ENCODE peak calls at places on chromosomes 1 and 21, in ten cellular contexts. One of them, this sample, is unnamed.
A peak's percentile ranks its signal among the peaks of the same experiment; 100 is the strongest.

GRCh38 chr1:108057536-108057935 is 92.6 kb upstream of the VAV3 start:
- DNase-seq in GM12891: no peak
- DNase-seq in adrenal gland: peak; percentile 80
- DNase-seq in ovary: no peak
- DNase-seq in uterus: no peak
- DNase-seq in body of pancreas: peak; percentile 64
- DNase-seq in IMR-90: no peak
- DNase-seq in heart left ventricle: no peak
- DNase-seq in esophagus squamous epithelium: no peak
- DNase-seq in right lobe of liver: peak; percentile 39
- DNase-seq in this sample: no peak

GRCh38 chr1:248850536-248851251 is 8.2 kb downstream of the ZNF692 start:
- DNase-seq in adrenal gland: peak; percentile 49
- DNase-seq in right lobe of liver: no peak
- DNase-seq in IMR-90: no peak
- DNase-seq in body of pancreas: no peak
- DNase-seq in GM12891: no peak
- DNase-seq in heart left ventricle: no peak
- DNase-seq in ovary: no peak
- DNase-seq in esophagus squamous epithelium: no peak
- DNase-seq in uterus: no peak
- DNase-seq in this sample: no peak

GRCh38 chr1:193569096-193569495 is 382.7 kb upstream of the B3GALT2 start:
- DNase-seq in heart left ventricle: no peak
- DNase-seq in uterus: no peak
- DNase-seq in esophagus squamous epithelium: no peak
- DNase-seq in ovary: no peak
- DNase-seq in right lobe of liver: no peak
- DNase-seq in IMR-90: no peak
- DNase-seq in adrenal gland: no peak
- DNase-seq in GM12891: no peak
- DNase-seq in body of pancreas: no peak
- DNase-seq in this sample: no peak

GRCh38 chr1:41795205-41795762 is 123.4 kb downstream of the HIVEP3 start:
- DNase-seq in body of pancreas: no peak
- DNase-seq in uterus: no peak
- DNase-seq in heart left ventricle: no peak
- DNase-seq in esophagus squamous epithelium: no peak
- DNase-seq in ovary: no peak
- DNase-seq in adrenal gland: no peak
- DNase-seq in right lobe of liver: no peak
- DNase-seq in IMR-90: peak; percentile 73
- DNase-seq in GM12891: no peak
- DNase-seq in this sample: no peak

GRCh38 chr1:186066411-186066810 is 308.6 kb downstream of the TPR start:
- DNase-seq in esophagus squamous epithelium: no peak
- DNase-seq in uterus: no peak
- DNase-seq in heart left ventricle: no peak
- DNase-seq in body of pancreas: no peak
- DNase-seq in right lobe of liver: no peak
- DNase-seq in GM12891: no peak
- DNase-seq in ovary: no peak
- DNase-seq in adrenal gland: no peak
- DNase-seq in IMR-90: no peak
- DNase-seq in this sample: no peak

GRCh38 chr1:235500971-235501540 is 3.2 kb downstream of the B3GALNT2 start:
- DNase-seq in body of pancreas: no peak
- DNase-seq in ovary: no peak
- DNase-seq in GM12891: no peak
- DNase-seq in adrenal gland: no peak
- DNase-seq in uterus: no peak
- DNase-seq in heart left ventricle: no peak
- DNase-seq in IMR-90: peak; percentile 71
- DNase-seq in esophagus squamous epithelium: no peak
- DNase-seq in right lobe of liver: no peak
- DNase-seq in this sample: no peak

GRCh38 chr1:10835423-10836421 is 39.3 kb upstream of the CASZ1 start:
- DNase-seq in esophagus squamous epithelium: no peak
- DNase-seq in adrenal gland: peak; percentile 55
- DNase-seq in GM12891: no peak
- DNase-seq in heart left ventricle: no peak
- DNase-seq in uterus: peak; percentile 59
- DNase-seq in ovary: peak; percentile 47
- DNase-seq in right lobe of liver: no peak
- DNase-seq in IMR-90: peak; percentile 36
- DNase-seq in body of pancreas: peak; percentile 73
- DNase-seq in this sample: no peak

GRCh38 chr1:218349365-218350021 is 4.4 kb downstream of the TGFB2 start:
- DNase-seq in uterus: no peak
- DNase-seq in adrenal gland: no peak
- DNase-seq in esophagus squamous epithelium: no peak
- DNase-seq in IMR-90: no peak
- DNase-seq in GM12891: no peak
- DNase-seq in right lobe of liver: no peak
- DNase-seq in ovary: no peak
- DNase-seq in body of pancreas: no peak
- DNase-seq in heart left ventricle: no peak
- DNase-seq in this sample: no peak

GRCh38 chr1:161792740-161793139 is 26.6 kb downstream of the ATF6 start:
- DNase-seq in esophagus squamous epithelium: no peak
- DNase-seq in uterus: no peak
- DNase-seq in GM12891: no peak
- DNase-seq in ovary: no peak
- DNase-seq in heart left ventricle: no peak
- DNase-seq in right lobe of liver: no peak
- DNase-seq in body of pancreas: no peak
- DNase-seq in IMR-90: peak; percentile 93
- DNase-seq in adrenal gland: no peak
- DNase-seq in this sample: no peak

GRCh38 chr1:25458550-25459298 is 28.0 kb downstream of the MACO1 start:
- DNase-seq in IMR-90: peak; percentile 48
- DNase-seq in uterus: no peak
- DNase-seq in adrenal gland: no peak
- DNase-seq in esophagus squamous epithelium: no peak
- DNase-seq in heart left ventricle: no peak
- DNase-seq in GM12891: no peak
- DNase-seq in right lobe of liver: no peak
- DNase-seq in ovary: no peak
- DNase-seq in body of pancreas: no peak
- DNase-seq in this sample: no peak

GRCh38 chr1:11147371-11147770 is 41.8 kb upstream of the ANGPTL7 start:
- DNase-seq in body of pancreas: no peak
- DNase-seq in heart left ventricle: no peak
- DNase-seq in uterus: no peak
- DNase-seq in ovary: no peak
- DNase-seq in IMR-90: peak; percentile 34
- DNase-seq in GM12891: no peak
- DNase-seq in right lobe of liver: no peak
- DNase-seq in esophagus squamous epithelium: no peak
- DNase-seq in adrenal gland: no peak
- DNase-seq in this sample: no peak

GRCh38 chr1:11828511-11828910 is 19.1 kb downstream of the NPPA start:
- DNase-seq in esophagus squamous epithelium: no peak
- DNase-seq in uterus: no peak
- DNase-seq in IMR-90: no peak
- DNase-seq in right lobe of liver: no peak
- DNase-seq in adrenal gland: no peak
- DNase-seq in ovary: no peak
- DNase-seq in body of pancreas: no peak
- DNase-seq in GM12891: no peak
- DNase-seq in heart left ventricle: no peak
- DNase-seq in this sample: no peak

GRCh38 chr1:93681549-93682412 is at the start of gene BCAR3:
- DNase-seq in heart left ventricle: peak; percentile 88
- DNase-seq in adrenal gland: peak; percentile 87
- DNase-seq in IMR-90: peak; percentile 73
- DNase-seq in uterus: peak; percentile 57
- DNase-seq in body of pancreas: peak; percentile 64
- DNase-seq in right lobe of liver: peak; percentile 79
- DNase-seq in GM12891: peak; percentile 53
- DNase-seq in ovary: peak; percentile 76
- DNase-seq in esophagus squamous epithelium: no peak
- DNase-seq in this sample: peak; percentile 61

GRCh38 chr1:165144757-165145397 is 211.6 kb downstream of the LMX1A start:
- DNase-seq in adrenal gland: peak; percentile 74
- DNase-seq in esophagus squamous epithelium: no peak
- DNase-seq in right lobe of liver: peak; percentile 28
- DNase-seq in heart left ventricle: no peak
- DNase-seq in GM12891: no peak
- DNase-seq in ovary: no peak
- DNase-seq in uterus: peak; percentile 40
- DNase-seq in IMR-90: peak; percentile 44
- DNase-seq in body of pancreas: peak; percentile 50
- DNase-seq in this sample: no peak

GRCh38 chr1:168465942-168466702 is 77.7 kb downstream of the XCL2 start:
- DNase-seq in esophagus squamous epithelium: no peak
- DNase-seq in uterus: peak; percentile 55
- DNase-seq in IMR-90: peak; percentile 46
- DNase-seq in ovary: peak; percentile 25
- DNase-seq in heart left ventricle: no peak
- DNase-seq in GM12891: no peak
- DNase-seq in body of pancreas: peak; percentile 43
- DNase-seq in right lobe of liver: no peak
- DNase-seq in adrenal gland: peak; percentile 70
- DNase-seq in this sample: no peak

GRCh38 chr21:38793926-38794713 is 11.6 kb upstream of the ETS2 start:
- DNase-seq in body of pancreas: no peak
- DNase-seq in ovary: no peak
- DNase-seq in right lobe of liver: no peak
- DNase-seq in adrenal gland: no peak
- DNase-seq in uterus: no peak
- DNase-seq in esophagus squamous epithelium: no peak
- DNase-seq in heart left ventricle: no peak
- DNase-seq in GM12891: no peak
- DNase-seq in IMR-90: no peak
- DNase-seq in this sample: no peak
- TF ChIP-seq POLR2A in body of pancreas: no peak
- TF ChIP-seq POLR2A in ovary: no peak
- TF ChIP-seq POLR2A in right lobe of liver: no peak
- TF ChIP-seq POLR2A in adrenal gland: no peak
- TF ChIP-seq POLR2A in uterus: no peak
- TF ChIP-seq POLR2A in esophagus squamous epithelium: no peak
- TF ChIP-seq POLR2A in heart left ventricle: no peak
- TF ChIP-seq POLR2A in GM12891: no peak
- TF ChIP-seq POLR2A in IMR-90: no peak
- TF ChIP-seq POLR2A in this sample: no peak

GRCh38 chr1:30753660-30754123 is 3.9 kb downstream of the LAPTM5 start:
- DNase-seq in heart left ventricle: no peak
- DNase-seq in uterus: no peak
- DNase-seq in esophagus squamous epithelium: no peak
- DNase-seq in GM12891: no peak
- DNase-seq in IMR-90: no peak
- DNase-seq in body of pancreas: peak; percentile 39
- DNase-seq in adrenal gland: no peak
- DNase-seq in ovary: no peak
- DNase-seq in right lobe of liver: no peak
- DNase-seq in this sample: no peak
- TF ChIP-seq POLR2A in heart left ventricle: no peak
- TF ChIP-seq POLR2A in uterus: no peak
- TF ChIP-seq POLR2A in esophagus squamous epithelium: no peak
- TF ChIP-seq POLR2A in GM12891: peak; percentile 70
- TF ChIP-seq POLR2A in IMR-90: no peak
- TF ChIP-seq POLR2A in body of pancreas: no peak
- TF ChIP-seq POLR2A in adrenal gland: no peak
- TF ChIP-seq POLR2A in ovary: no peak
- TF ChIP-seq POLR2A in right lobe of liver: peak; percentile 52
- TF ChIP-seq POLR2A in this sample: peak; percentile 79

DNA sequence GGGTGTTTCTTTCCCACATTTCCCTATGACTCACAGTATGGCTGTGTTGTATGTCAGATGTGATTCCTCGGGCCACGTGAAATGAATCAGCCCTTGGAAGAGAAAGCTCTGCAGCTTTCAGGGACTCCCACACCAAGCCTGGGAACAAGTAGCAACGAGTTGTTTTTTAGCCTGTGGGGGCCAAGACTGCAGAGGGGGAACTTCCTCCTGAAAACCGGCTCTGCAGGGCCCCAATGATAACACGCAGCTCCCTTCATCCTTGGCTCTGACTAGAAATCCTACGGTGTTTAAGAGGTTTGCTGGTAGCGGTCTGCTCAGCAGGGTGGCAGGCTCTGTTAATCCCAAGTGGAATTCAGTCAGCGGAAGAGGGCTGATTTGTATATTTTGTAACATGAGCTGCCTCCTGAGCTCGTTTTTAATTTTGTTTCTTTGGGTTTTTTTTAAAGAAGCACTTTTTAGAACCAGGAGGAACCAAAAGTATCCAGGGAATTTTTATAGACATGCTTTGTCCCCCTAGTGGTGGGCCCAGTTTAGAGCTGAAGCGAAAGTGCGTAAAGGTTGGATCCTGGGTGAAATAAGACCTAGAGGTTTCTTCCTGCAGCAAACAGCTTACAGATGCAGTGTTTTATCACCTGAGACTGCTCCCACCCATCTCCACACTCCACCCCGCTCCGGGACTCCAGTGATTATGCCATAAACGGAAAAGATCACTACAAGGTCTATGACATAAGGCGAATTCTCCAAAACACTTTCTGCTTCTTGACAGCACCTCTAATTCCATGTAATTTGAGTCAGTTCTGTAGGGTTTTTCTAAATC is 48.8 kb downstream of the LAMC2 start:
- DNase-seq in right lobe of liver: no peak
- DNase-seq in esophagus squamous epithelium: no peak
- DNase-seq in GM12891: no peak
- DNase-seq in body of pancreas: peak; percentile 60
- DNase-seq in IMR-90: peak; percentile 98
- DNase-seq in adrenal gland: peak; percentile 77
- DNase-seq in uterus: peak; percentile 81
- DNase-seq in ovary: peak; percentile 73
- DNase-seq in heart left ventricle: no peak
- DNase-seq in this sample: no peak
- TF ChIP-seq POLR2A in right lobe of liver: no peak
- TF ChIP-seq POLR2A in esophagus squamous epithelium: no peak
- TF ChIP-seq POLR2A in GM12891: no peak
- TF ChIP-seq POLR2A in body of pancreas: no peak
- TF ChIP-seq POLR2A in IMR-90: peak; percentile 54
- TF ChIP-seq POLR2A in adrenal gland: peak; percentile 40
- TF ChIP-seq POLR2A in uterus: no peak
- TF ChIP-seq POLR2A in ovary: peak; percentile 30
- TF ChIP-seq POLR2A in heart left ventricle: no peak
- TF ChIP-seq POLR2A in this sample: no peak

DNA sequence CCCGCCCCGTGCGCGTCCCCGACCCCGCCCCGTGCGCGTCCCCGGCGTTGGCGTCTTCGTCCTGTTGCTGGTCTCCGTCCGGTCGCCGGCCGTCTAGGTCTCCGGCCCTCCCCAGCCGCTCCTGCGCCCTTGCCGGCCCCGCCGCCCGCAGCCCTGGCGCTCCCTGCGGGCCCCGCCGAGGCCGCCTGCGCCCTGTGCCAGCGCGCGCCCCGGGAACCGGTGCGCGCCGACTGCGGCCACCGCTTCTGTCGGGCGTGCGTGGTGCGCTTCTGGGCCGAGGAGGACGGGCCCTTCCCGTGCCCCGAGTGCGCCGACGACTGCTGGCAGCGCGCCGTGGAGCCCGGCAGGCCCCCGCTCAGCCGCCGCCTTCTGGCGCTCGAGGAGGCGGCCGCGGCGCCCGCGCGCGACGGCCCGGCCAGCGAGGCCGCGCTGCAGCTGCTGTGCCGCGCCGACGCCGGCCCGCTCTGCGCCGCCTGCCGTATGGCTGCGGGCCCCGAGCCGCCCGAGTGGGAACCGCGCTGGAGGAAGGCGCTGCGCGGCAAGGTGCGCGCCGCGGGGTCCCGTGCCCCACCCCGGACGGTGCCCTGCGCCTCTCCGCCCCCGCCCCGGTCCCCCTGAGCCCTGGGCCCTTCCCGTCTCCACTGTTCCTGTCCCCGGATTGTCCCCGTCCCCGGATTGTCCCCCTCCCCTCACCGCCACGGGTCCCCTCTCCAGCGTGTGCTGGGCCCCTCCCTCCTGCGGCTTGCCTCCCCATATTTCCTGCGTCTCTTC is at the start of gene RNF187:
- DNase-seq in right lobe of liver: peak; percentile 92
- DNase-seq in esophagus squamous epithelium: no peak
- DNase-seq in IMR-90: peak; percentile 18
- DNase-seq in heart left ventricle: peak; percentile 97
- DNase-seq in uterus: peak; percentile 91
- DNase-seq in GM12891: peak; percentile 88
- DNase-seq in body of pancreas: peak; percentile 88
- DNase-seq in adrenal gland: peak; percentile 94
- DNase-seq in ovary: peak; percentile 95
- DNase-seq in this sample: peak; percentile 88
- TF ChIP-seq POLR2A in right lobe of liver: peak; percentile 60
- TF ChIP-seq POLR2A in esophagus squamous epithelium: no peak
- TF ChIP-seq POLR2A in IMR-90: no peak
- TF ChIP-seq POLR2A in heart left ventricle: no peak
- TF ChIP-seq POLR2A in uterus: no peak
- TF ChIP-seq POLR2A in GM12891: no peak
- TF ChIP-seq POLR2A in body of pancreas: no peak
- TF ChIP-seq POLR2A in adrenal gland: peak; percentile 72
- TF ChIP-seq POLR2A in ovary: no peak
- TF ChIP-seq POLR2A in this sample: no peak

This sample was measured in GM12892.